ENCODE peak calls at places on chromosomes 7 and 10, in seven cellular contexts. Z, U, S, X, Q, W and J are unnamed samples.

GRCh38 chr10:35423505-35424306 is 87.4 kb downstream of the CCNY start:
- DNase-seq in Q (no peak), X (no peak), U (no peak), S (no peak), Z (no peak), W (no peak), J (no peak)

GRCh38 chr10:11515596-11516418 is 95.6 kb downstream of the USP6NL start:
- DNase-seq in X (no peak), Q (peak), U (no peak), Z (no peak), W (peak), S (peak), J (peak)

GRCh38 chr10:3226960-3227724 is 54.6 kb upstream of the PITRM1 start:
- DNase-seq in W (no peak), Z (no peak), Q (no peak), X (no peak), S (no peak), U (no peak), J (no peak)

GRCh38 chr10:76336213-76336963 is 905.0 kb downstream of the LRMDA start:
- DNase-seq in Q (peak), W (no peak), U (no peak), Z (no peak), X (no peak), S (no peak), J (no peak)

GRCh38 chr7:20786049-20786412 is 655 bp downstream of the SP8 start:
- DNase-seq in Z (no peak), Q (no peak), U (no peak), W (no peak), S (peak), X (no peak), J (no peak)

GRCh38 chr7:93161181-93161762 is 13.1 kb upstream of the SAMD9L start:
- DNase-seq in Q (no peak), S (no peak), W (no peak), Z (no peak), X (no peak), U (no peak), J (no peak)

GRCh38 chr10:67914777-67915340 is 30.4 kb downstream of the SIRT1 start:
- DNase-seq in Q (no peak), X (no peak), U (no peak), Z (no peak), W (no peak), S (no peak), J (no peak)

GRCh38 chr10:68792115-68792514 is 35.2 kb upstream of the STOX1 start:
- DNase-seq in Q (no peak), S (no peak), X (no peak), U (no peak), Z (no peak), W (no peak), J (no peak)

GRCh38 chr10:22620140-22620857 is 94.1 kb downstream of the PIP4K2A start:
- DNase-seq in S (no peak), W (no peak), Z (no peak), X (no peak), U (no peak), Q (peak), J (no peak)

GRCh38 chr10:129968937-129969527 is 5.0 kb upstream of the EBF3 start:
- DNase-seq in X (peak), S (peak), Z (peak), Q (peak), U (peak), W (no peak), J (no peak)

GRCh38 chr10:67140641-67141040 is 214.8 kb downstream of the LRRTM3 start:
- DNase-seq in W (no peak), Z (no peak), X (no peak), Q (no peak), U (no peak), S (no peak), J (no peak)

GRCh38 chr10:50431791-50432190 is 180.5 kb upstream of the ASAH2 start:
- DNase-seq in X (no peak), Z (no peak), W (peak), Q (no peak), S (peak), U (no peak), J (peak)

GRCh38 chr10:33337335-33337854 is 2.9 kb upstream of the NRP1 start:
- DNase-seq in Q (peak), S (no peak), X (no peak), W (no peak), U (no peak), Z (no peak), J (no peak)

GRCh38 chr7:90931996-90932912 is 332.0 kb upstream of the FZD1 start:
- DNase-seq in X (no peak), Q (no peak), W (peak), S (peak), Z (no peak), U (no peak), J (peak)

GRCh38 chr7:111796671-111797070 is 234.4 kb upstream of the IMMP2L start:
- DNase-seq in S (no peak), Q (no peak), X (peak), U (no peak), W (no peak), Z (no peak), J (no peak)

GRCh38 chr10:121355161-121355560 is 243.1 kb downstream of the FGFR2 start:
- DNase-seq in X (no peak), Z (no peak), S (no peak), Q (no peak), W (no peak), U (no peak), J (no peak)

GRCh38 chr10:62851449-62851848 is 35.3 kb upstream of the EGR2 start:
- DNase-seq in Z (peak), U (no peak), X (no peak), S (no peak), Q (no peak), W (no peak), J (no peak)

GRCh38 chr10:59709472-59710125 is at the start of gene SLC16A9:
- DNase-seq in X (peak), W (peak), S (peak), Z (peak), Q (peak), U (peak), J (peak)

GRCh38 chr7:3217166-3217565 is 83.9 kb upstream of the SDK1 start:
- DNase-seq in S (no peak), U (no peak), Z (no peak), Q (peak), X (no peak), W (no peak), J (no peak)

GRCh38 chr7:113810108-113810748 is 108.6 kb downstream of the PPP1R3A start:
- DNase-seq in W (no peak), Z (no peak), U (no peak), Q (no peak), X (no peak), S (no peak), J (no peak)

GRCh38 chr7:127619681-127620405 is 1.9 kb upstream of the PAX4 start:
- DNase-seq in U (no peak), Z (peak), W (no peak), S (no peak), X (peak), Q (no peak), J (no peak)

GRCh38 chr10:97367126-97367649 is 32.7 kb upstream of the FRAT2 start:
- DNase-seq in X (no peak), Z (no peak), W (no peak), S (no peak), Q (peak), U (no peak), J (no peak)

DNA sequence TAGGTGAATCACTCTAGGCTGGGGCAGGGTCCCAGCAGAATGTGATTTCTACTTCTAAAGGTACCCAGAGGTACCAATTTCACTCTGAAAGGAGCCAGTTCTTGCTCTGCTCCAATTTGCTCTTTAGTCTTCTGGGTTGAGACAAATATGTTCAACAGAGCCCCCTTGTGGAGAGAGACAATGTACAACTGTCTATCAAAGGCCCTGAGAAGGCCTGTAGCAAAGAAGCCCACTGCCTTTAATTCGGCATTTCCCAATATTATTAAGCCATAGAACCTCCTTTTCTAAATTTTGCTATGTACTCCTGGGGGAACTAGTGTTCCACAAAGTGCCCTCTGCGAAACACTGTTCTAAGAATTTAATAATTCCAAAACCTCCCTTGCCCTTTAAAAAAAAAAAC is 161.0 kb upstream of the BMPER start:
- DNase-seq in S (peak), U (no peak), Q (no peak), Z (no peak), W (peak), X (no peak), J (peak)
- TF ChIP-seq CTCF in S (peak), U (peak), Q (peak), Z (peak), W (peak), X (peak), J (peak)

DNA sequence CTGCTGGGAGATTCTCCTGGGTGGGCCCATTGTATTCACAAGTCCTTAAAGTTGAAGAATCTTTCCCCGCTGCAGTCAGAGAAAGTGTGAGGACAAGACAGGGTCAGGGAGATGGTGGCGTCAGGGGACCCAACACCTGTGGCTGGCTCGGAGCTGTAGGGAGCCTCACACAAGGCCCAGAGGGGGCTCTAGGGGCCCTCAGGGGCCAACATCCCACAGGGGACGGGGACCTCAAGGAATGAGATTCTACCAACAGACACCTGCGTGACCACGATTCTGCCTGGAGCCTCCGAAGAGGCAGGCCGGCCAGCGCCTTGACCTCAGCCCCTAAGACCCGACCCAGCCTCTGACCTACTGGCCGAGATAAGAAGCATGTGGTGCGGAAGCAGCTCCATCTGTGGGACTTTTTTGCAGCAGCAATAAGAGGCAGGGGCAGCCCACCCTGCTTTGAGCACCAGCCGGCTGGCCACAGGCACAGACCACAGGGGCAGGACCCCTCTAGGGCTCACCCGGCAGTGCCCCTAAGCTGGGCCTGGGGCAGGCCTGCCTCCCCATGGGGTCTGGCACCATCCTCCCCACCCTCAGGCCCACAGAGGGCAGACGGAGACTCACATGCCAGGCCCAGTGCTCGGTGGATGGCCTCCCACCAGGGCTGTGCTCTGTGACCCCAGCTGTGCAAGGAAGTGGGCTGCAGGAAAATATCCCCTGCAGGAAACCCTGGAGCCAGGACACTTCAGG is 13.2 kb downstream of the RASGEF1A start:
- DNase-seq in Q (no peak), W (no peak), X (no peak), Z (peak), U (peak), S (no peak), J (no peak)
- TF ChIP-seq CTCF in Q (no peak), W (no peak), X (no peak), Z (no peak), U (no peak), S (no peak), J (no peak)

DNA sequence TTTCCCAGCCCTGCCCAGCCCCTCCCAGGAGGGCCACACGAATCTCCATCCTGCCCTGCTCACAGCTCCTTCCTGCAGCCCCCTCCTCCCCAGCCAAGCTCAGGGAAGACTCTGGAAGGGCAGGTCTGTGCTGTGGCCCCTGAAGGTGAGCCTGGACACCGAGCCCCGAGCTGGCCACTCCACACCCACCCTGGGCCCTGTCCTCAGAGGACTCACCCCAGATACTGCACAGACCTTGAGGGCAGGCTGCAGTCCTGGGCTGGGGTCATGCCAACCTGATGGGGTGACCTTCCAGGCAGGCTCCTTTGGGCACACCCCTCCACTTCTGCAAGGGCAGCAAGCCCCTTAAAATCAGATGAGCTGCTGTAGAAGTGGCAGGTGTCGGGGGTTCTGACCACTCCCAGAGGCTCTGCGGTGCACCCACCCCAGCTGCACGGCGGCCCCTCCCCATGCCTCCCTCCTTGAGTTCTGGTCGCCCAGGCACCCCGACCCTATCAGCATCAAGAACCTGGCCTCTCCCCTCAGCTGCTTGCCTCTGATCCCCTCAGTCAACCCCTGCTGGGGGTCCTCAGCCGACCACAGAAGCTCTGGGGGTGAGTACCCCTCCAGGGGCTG is 24.3 kb downstream of the YKT6 start:
- DNase-seq in Z (no peak), W (no peak), Q (peak), S (no peak), U (peak), X (peak), J (no peak)
- TF ChIP-seq CTCF in Z (no peak), W (no peak), Q (no peak), S (no peak), U (no peak), X (no peak), J (no peak)

DNA sequence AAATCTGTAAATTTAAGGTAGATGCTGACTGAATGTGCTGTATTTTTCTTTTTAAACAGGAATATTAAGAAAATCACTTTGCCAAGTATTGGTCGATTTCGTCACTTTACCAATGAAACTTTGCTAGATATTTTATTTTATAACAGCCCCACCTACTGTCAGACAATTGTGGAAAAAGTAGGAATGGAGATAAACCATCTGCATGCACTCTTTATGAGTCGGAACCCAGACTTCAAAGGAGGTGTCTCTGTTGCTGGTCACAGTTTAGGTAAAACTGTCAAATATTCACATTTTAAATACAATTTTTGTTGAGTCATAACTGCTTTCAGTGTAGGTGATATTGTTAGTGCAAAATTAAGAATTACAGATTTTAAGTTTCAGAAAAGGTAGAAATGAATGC is 25.2 kb downstream of the SEC23IP start:
- DNase-seq in X (no peak), U (no peak), W (no peak), S (no peak), Q (no peak), Z (no peak), J (no peak)
- TF ChIP-seq CTCF in X (no peak), U (no peak), W (no peak), S (no peak), Q (no peak), Z (no peak), J (no peak)

GRCh38 chr7:159008417-159008816 is 136.2 kb downstream of the VIPR2 start:
- DNase-seq in W (no peak), X (no peak), Q (no peak), U (no peak), Z (no peak), S (no peak), J (no peak)
- TF ChIP-seq CTCF in W (no peak), X (no peak), Q (no peak), U (no peak), Z (no peak), S (no peak), J (no peak)

GRCh38 chr7:98235901-98236300 is 16.1 kb downstream of the TECPR1 start:
- DNase-seq in Z (no peak), X (no peak), Q (no peak), U (no peak), W (no peak), S (no peak), J (no peak)

GRCh38 chr7:98233241-98234070 is 18.6 kb downstream of the TECPR1 start:
- DNase-seq in S (no peak), U (no peak), X (no peak), Z (no peak), Q (no peak), W (no peak), J (no peak)

GRCh38 chr7:98232799-98233198 is 19.2 kb downstream of the TECPR1 start:
- DNase-seq in Z (no peak), S (no peak), W (no peak), X (no peak), U (no peak), Q (no peak), J (no peak)

GRCh38 chr7:98236366-98237185 is 15.5 kb downstream of the TECPR1 start:
- DNase-seq in S (no peak), U (no peak), Z (no peak), X (no peak), Q (no peak), W (no peak), J (no peak)

GRCh38 chr7:98234429-98235147 is 17.4 kb downstream of the TECPR1 start:
- DNase-seq in U (no peak), X (no peak), S (no peak), W (no peak), Q (no peak), Z (no peak), J (no peak)
- TF ChIP-seq CTCF in U (no peak), X (no peak), S (no peak), W (no peak), Q (no peak), Z (no peak), J (no peak)

DNA sequence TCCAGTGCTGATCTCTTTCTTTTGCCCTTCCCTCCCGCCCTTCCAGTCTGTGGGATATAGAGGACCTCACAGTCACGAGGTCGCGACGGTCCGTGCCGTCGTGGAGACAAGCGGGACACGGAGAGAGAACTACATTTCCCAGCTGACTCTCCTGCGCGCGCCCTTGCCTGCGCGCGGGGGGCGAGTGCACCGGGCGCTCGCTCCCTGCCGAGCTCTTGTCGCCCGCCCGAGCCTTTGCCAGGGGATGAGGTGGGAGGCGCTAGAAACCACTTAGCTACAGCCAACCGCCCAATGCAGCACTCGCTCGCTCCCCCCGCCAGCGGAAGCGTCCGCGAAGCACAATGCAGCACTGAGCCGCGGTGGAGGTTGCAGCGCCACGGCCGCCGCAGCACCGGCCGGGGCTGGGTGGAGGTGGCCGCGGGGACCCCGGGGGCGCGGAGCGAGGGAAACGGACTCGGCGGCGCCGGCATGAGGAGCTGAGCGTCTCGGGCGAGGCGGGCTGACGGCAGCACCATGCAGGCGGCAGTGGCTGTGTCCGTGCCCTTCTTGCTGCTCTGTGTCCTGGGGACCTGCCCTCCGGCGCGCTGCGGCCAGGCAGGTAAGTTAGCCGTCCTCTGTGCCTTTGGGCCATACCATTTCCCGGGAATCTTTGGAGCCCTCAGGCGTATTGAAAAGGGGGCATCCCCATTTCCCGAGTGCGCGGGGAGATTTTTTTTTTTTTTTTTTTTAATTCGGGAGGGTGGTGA is at the start of gene ADAM22:
- DNase-seq in Q (peak), Z (peak), S (peak), U (peak), X (peak), W (peak), J (peak)
- TF ChIP-seq CTCF in Q (no peak), Z (no peak), S (no peak), U (peak), X (no peak), W (no peak), J (peak)

GRCh38 chr10:101925027-101925426 is 81.4 kb upstream of the KCNIP2 start:
- DNase-seq in Q (no peak), Z (no peak), W (no peak), U (no peak), X (no peak), S (no peak), J (no peak)
- TF ChIP-seq CTCF in Q (no peak), Z (no peak), W (no peak), U (no peak), X (no peak), S (no peak), J (no peak)